ENCODE peak calls at places on chromosome 20, in eight cellular contexts. J, O, L, T, M, W, Z and B are unnamed samples.

GRCh38 chr20:29079769-29080690 is 2177.4 kb upstream of the DEFB115 start:
- DNase-seq in W (no peak), Z (no peak), L (no peak), J (no peak), O (no peak), T (peak; percentile 66), M (peak; percentile 55), B (no peak)

GRCh38 chr20:37539424-37539823 is 11.7 kb upstream of the BLCAP start:
- DNase-seq in Z (no peak), L (no peak), T (no peak), W (no peak), M (no peak), J (no peak), O (no peak), B (no peak)

GRCh38 chr20:5118220-5119142 is 1.3 kb downstream of the PCNA start:
- DNase-seq in O (no peak), M (no peak), J (no peak), L (no peak), Z (no peak), W (no peak), T (no peak), B (no peak)

GRCh38 chr20:54633903-54634302 is 158.5 kb downstream of the DOK5 start:
- DNase-seq in J (no peak), M (no peak), T (no peak), O (peak; percentile 15), W (no peak), L (no peak), Z (peak; percentile 35), B (no peak)

GRCh38 chr20:3973705-3974104 is 41.7 kb downstream of the RNF24 start:
- DNase-seq in L (no peak), W (no peak), J (no peak), T (no peak), M (no peak), Z (no peak), O (no peak), B (no peak)

GRCh38 chr20:7841291-7841966 is 98.8 kb downstream of the HAO1 start:
- DNase-seq in T (peak; percentile 32), Z (no peak), J (peak; percentile 35), W (no peak), M (no peak), O (no peak), L (no peak), B (no peak)

GRCh38 chr20:58743929-58744534 is 51.4 kb downstream of the NPEPL1 start:
- DNase-seq in J (no peak), M (no peak), T (no peak), L (no peak), O (no peak), Z (no peak), W (no peak), B (no peak)

GRCh38 chr20:23215596-23215995 is 129.5 kb upstream of the CD93 start:
- DNase-seq in T (no peak), W (no peak), O (no peak), J (no peak), L (no peak), M (no peak), Z (no peak), B (no peak)

GRCh38 chr20:1802385-1803215 is 92.6 kb upstream of the SIRPA start:
- DNase-seq in Z (peak; percentile 95), M (peak; percentile 87), J (peak; percentile 82), W (peak; percentile 18), L (peak; percentile 64), O (peak; percentile 76), T (peak; percentile 38), B (peak; percentile 87)

GRCh38 chr20:11891827-11892521 is 25.7 kb upstream of the BTBD3 start:
- DNase-seq in M (no peak), W (no peak), O (peak; percentile 6), Z (peak; percentile 52), L (peak; percentile 64), J (peak; percentile 71), T (peak; percentile 54), B (peak; percentile 48)